ENCODE peak calls at places on chromosomes 12 and 14, in five cellular contexts. Q is stimulated activated CD4-positive, alpha-beta T cell treated with anti-CD3 and anti-CD28 coated beads, Interleukin-12 subunit alpha, Interleukin-12 subunit beta, amount 100 ng/mL, for 48 hours; D is endothelial cell; O is IMR-90; E is pons. N is an unnamed sample.

GRCh38 chr14:77181124-77181602 is 435 bp upstream of the TMEM63C start:
- DNase-seq in E (no peak), O (no peak), Q (no peak), D (no peak), N (no peak)

GRCh38 chr14:70067810-70068209 is 120.9 kb downstream of the SLC8A3 start:
- DNase-seq in Q (no peak), E (no peak), O (no peak), D (no peak), N (no peak)

GRCh38 chr14:96049932-96050331 is 10.8 kb downstream of the C14orf132 start:
- DNase-seq in D (no peak), O (no peak), E (no peak), Q (no peak), N (no peak)

GRCh38 chr12:120610560-120610959 is 29.4 kb upstream of the POP5 start:
- DNase-seq in Q (no peak), D (no peak), E (no peak), O (no peak), N (no peak)

GRCh38 chr12:109020136-109020535 is 732 bp downstream of the SVOP start:
- DNase-seq in E (no peak), Q (no peak), O (no peak), D (no peak), N (no peak)

GRCh38 chr14:67133595-67134441 is 55.4 kb upstream of the GARIN2 start:
- DNase-seq in D (no peak), E (no peak), O (peak; percentile 14), Q (peak; percentile 2), N (no peak)

GRCh38 chr14:105974902-105975301 is 448.5 kb downstream of the TMEM121 start:
- DNase-seq in Q (peak; percentile 55), O (no peak), E (no peak), D (no peak), N (peak; percentile 26)

GRCh38 chr12:123912415-123913385 is 59.9 kb downstream of the CCDC92 start:
- DNase-seq in Q (no peak), O (no peak), D (no peak), E (no peak), N (no peak)

GRCh38 chr12:57571926-57572762 is 18.8 kb upstream of the PIP4K2C start:
- DNase-seq in Q (no peak), D (no peak), E (no peak), O (no peak), N (no peak)

GRCh38 chr12:1933342-1933992 is 15.0 kb upstream of the CACNA2D4 start:
- DNase-seq in Q (no peak), E (no peak), O (peak; percentile 81), D (no peak), N (no peak)

GRCh38 chr14:104392396-104393198 is 187.0 kb upstream of the C14orf180 start:
- DNase-seq in E (no peak), O (no peak), Q (no peak), D (no peak), N (no peak)

GRCh38 chr12:116919247-116919671 is 8.5 kb downstream of the FBXW8 start:
- DNase-seq in D (no peak), E (no peak), Q (no peak), O (no peak), N (no peak)

GRCh38 chr12:57766464-57767311 is at the start of gene CYP27B1:
- DNase-seq in Q (no peak), D (no peak), O (peak; percentile 7), E (no peak), N (no peak)

GRCh38 chr12:116534341-116535121 is 24.6 kb upstream of the MAP1LC3B2 start:
- DNase-seq in E (peak; percentile 41), O (peak; percentile 34), Q (no peak), D (no peak), N (no peak)

GRCh38 chr12:3105690-3106479 is 28.7 kb downstream of the TSPAN9 start:
- DNase-seq in Q (no peak), O (no peak), E (no peak), D (no peak), N (no peak)

GRCh38 chr12:127984386-127985055 is 282.4 kb upstream of the TMEM132C start:
- DNase-seq in D (no peak), O (no peak), Q (no peak), E (no peak), N (no peak)

GRCh38 chr14:59202031-59202430 is 13.6 kb downstream of the DAAM1 start:
- DNase-seq in D (no peak), O (no peak), Q (no peak), E (no peak), N (no peak)

GRCh38 chr14:71416392-71416791 is 509.1 kb downstream of the PCNX1 start:
- DNase-seq in O (peak; percentile 34), Q (no peak), E (no peak), D (no peak), N (no peak)

GRCh38 chr12:18703916-18704315 is 33.9 kb downstream of the PLCZ1 start:
- DNase-seq in O (no peak), D (no peak), E (no peak), Q (no peak), N (no peak)

GRCh38 chr12:27772328-27773049 is 7.5 kb upstream of the KLHL42 start:
- DNase-seq in O (peak; percentile 35), D (no peak), Q (no peak), E (no peak), N (no peak)

GRCh38 chr14:45891417-45892080 is 638.5 kb upstream of the MIS18BP1 start:
- DNase-seq in Q (no peak), E (no peak), O (no peak), D (no peak), N (no peak)

GRCh38 chr14:105314287-105315185 is at the start of gene PACS2:
- DNase-seq in D (peak; percentile 79), O (peak; percentile 85), E (peak; percentile 78), Q (no peak), N (peak; percentile 82)

GRCh38 chr12:93127582-93128331 is 198.7 kb upstream of the EEA1 start:
- DNase-seq in D (no peak), E (peak; percentile 10), O (peak; percentile 92), Q (no peak), N (no peak)

GRCh38 chr14:106843376-106843775 is 1317.0 kb downstream of the TMEM121 start:
- DNase-seq in E (no peak), D (no peak), Q (no peak), O (no peak), N (no peak)

GRCh38 chr12:112025808-112026375 is 12.7 kb downstream of the ERP29 start:
- DNase-seq in E (no peak), Q (no peak), D (no peak), O (no peak), N (no peak)